ENCODE peak calls at places on chromosomes 11 and 22, in five cellular contexts. One of them, this sample, is unnamed.

GRCh38 chr22:28075260-28075981 is 156.4 kb upstream of the PITPNB start:
- DNase-seq in activated CD4-positive, alpha-beta T cell treated with anti-CD3 and anti-CD28 coated beads for 24 hours: no peak
- DNase-seq in GM19239: no peak
- DNase-seq in SK-N-SH: no peak
- DNase-seq in cardiac fibroblast: peak
- DNase-seq in this sample: no peak

GRCh38 chr11:105132716-105133511 is 6.7 kb downstream of the CARD18 start:
- DNase-seq in activated CD4-positive, alpha-beta T cell treated with anti-CD3 and anti-CD28 coated beads for 24 hours: no peak
- DNase-seq in GM19239: no peak
- DNase-seq in SK-N-SH: no peak
- DNase-seq in cardiac fibroblast: peak
- DNase-seq in this sample: no peak

GRCh38 chr11:62806611-62807121 is 1.4 kb upstream of the NXF1 start:
- DNase-seq in activated CD4-positive, alpha-beta T cell treated with anti-CD3 and anti-CD28 coated beads for 24 hours: no peak
- DNase-seq in GM19239: no peak
- DNase-seq in SK-N-SH: no peak
- DNase-seq in cardiac fibroblast: peak
- DNase-seq in this sample: no peak

GRCh38 chr11:12706531-12707499 is 32.6 kb downstream of the TEAD1 start:
- DNase-seq in activated CD4-positive, alpha-beta T cell treated with anti-CD3 and anti-CD28 coated beads for 24 hours: no peak
- DNase-seq in GM19239: no peak
- DNase-seq in SK-N-SH: no peak
- DNase-seq in cardiac fibroblast: peak
- DNase-seq in this sample: no peak

GRCh38 chr11:43905788-43906187 is 25.2 kb downstream of the ALKBH3 start:
- DNase-seq in activated CD4-positive, alpha-beta T cell treated with anti-CD3 and anti-CD28 coated beads for 24 hours: no peak
- DNase-seq in GM19239: no peak
- DNase-seq in SK-N-SH: peak
- DNase-seq in cardiac fibroblast: peak
- DNase-seq in this sample: no peak

GRCh38 chr11:2311456-2312201 is 9.8 kb downstream of the TSPAN32 start:
- DNase-seq in activated CD4-positive, alpha-beta T cell treated with anti-CD3 and anti-CD28 coated beads for 24 hours: no peak
- DNase-seq in GM19239: no peak
- DNase-seq in SK-N-SH: no peak
- DNase-seq in cardiac fibroblast: no peak
- DNase-seq in this sample: no peak

GRCh38 chr11:65900125-65900898 is at the start of gene FOSL1:
- DNase-seq in activated CD4-positive, alpha-beta T cell treated with anti-CD3 and anti-CD28 coated beads for 24 hours: peak
- DNase-seq in GM19239: peak
- DNase-seq in SK-N-SH: peak
- DNase-seq in cardiac fibroblast: peak
- DNase-seq in this sample: peak

GRCh38 chr11:94786264-94787126 is 18.3 kb downstream of the AMOTL1 start:
- DNase-seq in activated CD4-positive, alpha-beta T cell treated with anti-CD3 and anti-CD28 coated beads for 24 hours: no peak
- DNase-seq in GM19239: peak
- DNase-seq in SK-N-SH: peak
- DNase-seq in cardiac fibroblast: peak
- DNase-seq in this sample: peak

GRCh38 chr11:31805629-31806185 is 5.4 kb downstream of the PAX6 start:
- DNase-seq in activated CD4-positive, alpha-beta T cell treated with anti-CD3 and anti-CD28 coated beads for 24 hours: no peak
- DNase-seq in GM19239: no peak
- DNase-seq in SK-N-SH: peak
- DNase-seq in cardiac fibroblast: no peak
- DNase-seq in this sample: no peak

GRCh38 chr11:9461068-9461759 is 402 bp downstream of the ZNF143 start:
- DNase-seq in activated CD4-positive, alpha-beta T cell treated with anti-CD3 and anti-CD28 coated beads for 24 hours: peak
- DNase-seq in GM19239: peak
- DNase-seq in SK-N-SH: peak
- DNase-seq in cardiac fibroblast: peak
- DNase-seq in this sample: peak

GRCh38 chr11:86068138-86068861 is 584 bp downstream of the PICALM start:
- DNase-seq in activated CD4-positive, alpha-beta T cell treated with anti-CD3 and anti-CD28 coated beads for 24 hours: no peak
- DNase-seq in GM19239: no peak
- DNase-seq in SK-N-SH: peak
- DNase-seq in cardiac fibroblast: peak
- DNase-seq in this sample: peak

GRCh38 chr11:81804858-81805257 is 928.8 kb downstream of the FAM181B start:
- DNase-seq in activated CD4-positive, alpha-beta T cell treated with anti-CD3 and anti-CD28 coated beads for 24 hours: no peak
- DNase-seq in GM19239: no peak
- DNase-seq in SK-N-SH: no peak
- DNase-seq in cardiac fibroblast: no peak
- DNase-seq in this sample: no peak

GRCh38 chr11:77026743-77027142 is 7.5 kb upstream of the B3GNT6 start:
- DNase-seq in activated CD4-positive, alpha-beta T cell treated with anti-CD3 and anti-CD28 coated beads for 24 hours: no peak
- DNase-seq in GM19239: no peak
- DNase-seq in SK-N-SH: no peak
- DNase-seq in cardiac fibroblast: no peak
- DNase-seq in this sample: no peak

GRCh38 chr22:20606041-20606783 is 98.8 kb downstream of the MED15 start:
- DNase-seq in activated CD4-positive, alpha-beta T cell treated with anti-CD3 and anti-CD28 coated beads for 24 hours: peak
- DNase-seq in GM19239: peak
- DNase-seq in SK-N-SH: peak
- DNase-seq in cardiac fibroblast: peak
- DNase-seq in this sample: peak

GRCh38 chr11:44950625-44951472 is at the start of gene TP53I11:
- DNase-seq in activated CD4-positive, alpha-beta T cell treated with anti-CD3 and anti-CD28 coated beads for 24 hours: peak
- DNase-seq in GM19239: no peak
- DNase-seq in SK-N-SH: peak
- DNase-seq in cardiac fibroblast: peak
- DNase-seq in this sample: peak

GRCh38 chr11:86495341-86495740 is 120.7 kb downstream of the CCDC81 start:
- DNase-seq in activated CD4-positive, alpha-beta T cell treated with anti-CD3 and anti-CD28 coated beads for 24 hours: no peak
- DNase-seq in GM19239: no peak
- DNase-seq in SK-N-SH: peak
- DNase-seq in cardiac fibroblast: no peak
- DNase-seq in this sample: no peak

This sample was measured in germinal center.